ENCODE peak calls at places on chromosomes 16 and 17, in four cellular contexts. L is GM12878, Q is HL-60, X is K562. J is an unnamed sample.

GRCh38 chr16:4260360-4260759 is 12.5 kb downstream of the TFAP4 start:
- DNase-seq in X (no peak), Q (no peak), L (no peak), J (no peak)

GRCh38 chr16:11639925-11640899 is 28.0 kb upstream of the SNN start:
- DNase-seq in X (peak; percentile 10), Q (peak; percentile 93), L (no peak), J (no peak)

GRCh38 chr16:89019511-89019910 is 42.5 kb upstream of the CBFA2T3 start:
- DNase-seq in L (no peak), Q (no peak), X (no peak), J (no peak)

GRCh38 chr17:18194804-18195203 is 11.2 kb downstream of the ALKBH5 start:
- DNase-seq in L (no peak), X (no peak), Q (no peak), J (no peak)

GRCh38 chr16:240559-240958 is 5.9 kb downstream of the FAM234A start:
- DNase-seq in L (no peak), X (no peak), Q (no peak), J (no peak)

GRCh38 chr17:16870253-16871245 is 101.4 kb downstream of the TNFRSF13B start:
- DNase-seq in Q (no peak), L (no peak), X (no peak), J (no peak)

GRCh38 chr16:50040028-50040427 is 15.0 kb downstream of the CNEP1R1 start:
- DNase-seq in L (no peak), Q (no peak), X (no peak), J (no peak)

GRCh38 chr17:1648582-1649115 is 1.0 kb downstream of the RILP start:
- DNase-seq in Q (peak; percentile 75), L (peak; percentile 58), X (peak; percentile 93), J (peak; percentile 95)

GRCh38 chr17:31269597-31269996 is 27.4 kb downstream of the OMG start:
- DNase-seq in X (no peak), Q (no peak), L (no peak), J (no peak)

GRCh38 chr17:47305302-47305923 is 18.3 kb upstream of the EFCAB13 start:
- DNase-seq in Q (no peak), X (no peak), L (no peak), J (no peak)

GRCh38 chr16:76946879-76947278 is 244.1 kb upstream of the MON1B start:
- DNase-seq in Q (peak; percentile 7), L (no peak), X (peak; percentile 22), J (no peak)

GRCh38 chr17:7467498-7467897 is 11.9 kb downstream of the ZBTB4 start:
- DNase-seq in X (no peak), L (no peak), Q (no peak), J (no peak)

GRCh38 chr16:85029981-85030381 is 2.4 kb downstream of the KIAA0513 start:
- DNase-seq in L (no peak), Q (no peak), X (no peak), J (no peak)

GRCh38 chr16:23670137-23670776 is 8.4 kb upstream of the PLK1 start:
- DNase-seq in Q (no peak), X (no peak), L (peak; percentile 77), J (no peak)

GRCh38 chr17:7174603-7175362 is 4.4 kb downstream of the ASGR1 start:
- DNase-seq in X (no peak), Q (no peak), L (no peak), J (no peak)

GRCh38 chr16:51003850-51004566 is 147.1 kb downstream of the SALL1 start:
- DNase-seq in Q (no peak), X (no peak), L (no peak), J (no peak)

GRCh38 chr16:70692481-70693203 is 6.8 kb upstream of the MTSS2 start:
- DNase-seq in Q (no peak), L (no peak), X (no peak), J (no peak)

GRCh38 chr16:68707341-68708152 is 29.5 kb upstream of the CDH1 start:
- DNase-seq in L (no peak), Q (no peak), X (peak; percentile 66), J (no peak)

GRCh38 chr17:49696233-49696761 is 11.5 kb downstream of the SLC35B1 start:
- DNase-seq in Q (no peak), L (peak; percentile 72), X (no peak), J (no peak)

GRCh38 chr16:28295213-28295612 is 2.9 kb downstream of the SBK1 start:
- DNase-seq in X (no peak), L (no peak), Q (no peak), J (no peak)

GRCh38 chr16:24645739-24646645 is 83.5 kb upstream of the TNRC6A start:
- DNase-seq in Q (no peak), X (no peak), L (no peak), J (no peak)

GRCh38 chr17:12940699-12941098 is 77.1 kb downstream of the ELAC2 start:
- DNase-seq in X (no peak), Q (no peak), L (no peak), J (no peak)

GRCh38 chr17:63222655-63223054 is 223.5 kb downstream of the CYB561 start:
- DNase-seq in X (no peak), Q (no peak), L (no peak), J (no peak)

GRCh38 chr16:68287276-68288251 is 23.2 kb downstream of the SLC7A6OS start:
- DNase-seq in Q (no peak), L (no peak), X (no peak), J (no peak)

GRCh38 chr16:16797239-16797638 is 418.3 kb downstream of the NPIPA7 start:
- DNase-seq in Q (no peak), X (no peak), L (no peak), J (no peak)

GRCh38 chr17:8312726-8313600 is 2.9 kb downstream of the ARHGEF15 start:
- DNase-seq in X (no peak), Q (no peak), L (no peak), J (no peak)

GRCh38 chr17:69597898-69598692 is 183.6 kb downstream of the MAP2K6 start:
- DNase-seq in X (no peak), L (no peak), Q (no peak), J (no peak)

GRCh38 chr17:1649844-1650409 is at the start of gene RILP:
- DNase-seq in Q (no peak), L (no peak), X (peak; percentile 77), J (no peak)

GRCh38 chr16:11632455-11632921 is 35.8 kb upstream of the SNN start:
- DNase-seq in X (no peak), L (no peak), Q (no peak), J (no peak)

GRCh38 chr16:22220076-22220453 is 14.0 kb downstream of the EEF2K start:
- DNase-seq in L (no peak), Q (no peak), X (no peak), J (no peak)
- TF ChIP-seq POLR2AphosphoS5 in L (no peak), Q (no peak), X (no peak), J (no peak)

DNA sequence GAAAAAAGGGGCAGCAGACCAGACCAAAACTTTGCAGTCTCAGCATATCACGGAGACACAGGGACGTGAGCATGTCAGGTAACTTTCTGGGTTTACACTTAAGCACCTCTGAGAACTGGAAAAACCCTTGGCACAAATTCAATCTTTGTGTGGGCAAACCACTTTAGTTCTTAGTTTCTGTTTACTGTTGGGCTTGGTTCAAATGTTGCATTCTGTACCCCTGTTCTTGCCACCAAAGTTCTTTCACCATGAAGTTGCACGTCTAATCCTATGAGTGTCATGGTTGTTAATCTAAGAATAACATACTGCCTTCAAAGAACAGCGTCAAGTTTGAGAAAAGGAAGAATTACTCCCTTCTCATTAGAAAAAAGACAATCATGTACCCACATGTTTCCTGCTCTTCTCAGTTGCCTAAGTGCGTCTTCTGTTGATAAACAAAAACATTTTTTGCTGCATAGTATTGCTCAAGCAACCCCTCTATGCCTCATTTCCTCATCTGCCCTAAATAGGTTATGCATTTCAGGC is 11.6 kb downstream of the KRT33A start:
- DNase-seq in X (no peak), Q (no peak), L (peak; percentile 89), J (no peak)
- TF ChIP-seq SPI1 in X (no peak), Q (no peak), L (no peak), J (no peak)

DNA sequence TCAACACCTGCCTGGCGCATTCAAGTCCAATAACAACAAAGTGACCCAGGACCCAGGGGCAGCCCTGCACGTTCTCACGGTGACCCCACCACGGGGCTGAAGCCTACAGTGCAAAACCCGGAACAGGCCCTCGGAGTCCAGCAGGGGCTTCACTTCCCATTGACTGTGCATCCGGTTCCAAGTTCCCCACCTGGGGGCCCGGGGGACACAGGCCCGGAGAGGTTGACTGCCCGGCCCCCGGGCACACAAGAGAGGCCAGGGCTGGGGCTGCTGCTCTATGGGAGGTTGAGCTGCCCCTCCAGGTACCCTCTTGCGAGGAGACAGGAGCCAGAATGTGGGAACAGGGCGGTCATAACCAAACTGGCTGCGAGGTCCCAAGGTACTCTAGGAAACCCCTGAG is 31.3 kb downstream of the ENGASE start:
- DNase-seq in Q (no peak), L (no peak), X (no peak), J (no peak)
- TF ChIP-seq POLR2AphosphoS5 in Q (no peak), L (no peak), X (no peak), J (no peak)

DNA sequence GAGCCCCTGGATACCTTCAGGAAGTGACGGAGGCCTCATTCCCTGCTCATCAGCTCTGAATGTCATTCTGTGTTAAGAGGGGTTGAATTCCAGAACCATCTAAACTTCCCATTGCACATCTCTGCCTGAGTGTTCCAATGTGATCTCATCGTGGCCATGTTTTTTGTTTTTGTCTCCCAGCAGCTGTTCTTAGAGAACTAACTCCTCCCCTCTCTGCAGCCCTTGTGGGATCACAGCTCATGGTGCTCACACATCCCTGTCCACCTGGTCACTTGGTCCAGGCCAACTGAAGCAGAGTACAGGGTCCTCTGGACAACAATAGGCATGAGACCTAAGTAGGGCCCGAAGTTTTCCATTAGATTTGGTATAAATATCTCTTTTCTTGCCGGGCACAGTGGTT is 6.0 kb upstream of the SYT17 start:
- DNase-seq in X (no peak), Q (no peak), L (no peak), J (no peak)
- TF ChIP-seq SPI1 in X (no peak), Q (no peak), L (no peak), J (no peak)

GRCh38 chr17:82063424-82064415 is 1.9 kb downstream of the DUS1L start:
- DNase-seq in X (no peak), L (no peak), Q (no peak), J (no peak)

GRCh38 chr17:82064433-82065192 is 991 bp downstream of the DUS1L start:
- DNase-seq in X (no peak), L (no peak), Q (no peak), J (no peak)

GRCh38 chr17:82062984-82063368 is 2.6 kb downstream of the DUS1L start:
- DNase-seq in L (no peak), Q (no peak), X (no peak), J (no peak)

GRCh38 chr17:82065193-82065637 is 389 bp downstream of the DUS1L start:
- DNase-seq in Q (no peak), X (no peak), L (no peak), J (peak; percentile 83)

GRCh38 chr17:82065638-82066303 is at the start of gene DUS1L:
- DNase-seq in X (peak; percentile 91), Q (no peak), L (no peak), J (peak; percentile 96)
- TF ChIP-seq POLR2AphosphoS5 in X (no peak), Q (peak; percentile 71), L (no peak), J (no peak)

DNA sequence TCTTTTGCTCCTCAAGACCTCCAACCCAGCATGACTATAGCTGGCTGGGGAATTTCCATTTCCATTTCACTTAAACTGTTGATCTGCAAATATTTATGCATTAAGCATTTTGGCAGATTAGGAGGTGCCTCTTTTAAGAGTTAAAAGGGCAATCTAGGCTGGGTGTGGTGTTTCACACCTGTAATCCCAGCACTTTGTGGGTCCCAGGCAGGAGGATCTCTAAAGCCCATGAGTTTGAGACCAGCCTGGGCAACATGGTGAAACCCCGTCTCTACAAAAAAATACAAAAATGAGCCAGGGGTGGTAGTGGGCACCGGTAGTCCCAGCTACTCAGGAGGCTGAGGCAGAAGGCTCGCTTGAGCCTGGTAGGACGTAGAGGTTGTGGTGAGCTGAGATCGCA is 17.1 kb downstream of the ANKFY1 start:
- DNase-seq in L (no peak), Q (no peak), X (no peak), J (no peak)
- TF ChIP-seq SPI1 in L (no peak), Q (no peak), X (no peak), J (no peak)

GRCh38 chr17:40219073-40219860 is at the start of gene WIPF2:
- DNase-seq in Q (peak; percentile 89), X (peak; percentile 93), L (peak; percentile 87), J (peak; percentile 88)
- TF ChIP-seq POLR2AphosphoS5 in Q (peak; percentile 83), X (peak; percentile 82), L (peak; percentile 67), J (no peak)